ENCODE peak calls at places on chromosomes 4 and X, in eight cellular contexts. B, T, Y, G, Z, C, A and R are unnamed samples.

GRCh38 chr4:137083571-137083970 is 448.7 kb downstream of the PCDH18 start:
- DNase-seq in B (no peak), T (no peak), G (no peak), C (no peak), A (no peak), Y (no peak), Z (no peak), R (no peak)

GRCh38 chr4:1541449-1542225 is 135.4 kb upstream of the NKX1-1 start:
- DNase-seq in Z (no peak), T (no peak), G (no peak), C (no peak), Y (no peak), A (no peak), B (no peak), R (no peak)

GRCh38 chr4:105895324-105895608 is at the start of gene NPNT:
- DNase-seq in A (no peak), Z (peak), Y (peak), T (no peak), G (peak), C (no peak), B (peak), R (no peak)

GRCh38 chrX:3712080-3712869 is 1.2 kb downstream of the PRKX start:
- DNase-seq in Z (peak), G (no peak), A (peak), C (no peak), Y (no peak), T (peak), B (no peak), R (no peak)

GRCh38 chrX:139720136-139720535 is 12.2 kb upstream of the MCF2 start:
- DNase-seq in A (peak), B (no peak), T (no peak), Y (no peak), G (peak), C (no peak), Z (peak), R (no peak)

GRCh38 chrX:147602297-147602696 is 309.4 kb upstream of the FMR1 start:
- DNase-seq in T (peak), C (peak), A (no peak), G (no peak), B (peak), Z (no peak), Y (no peak), R (no peak)

GRCh38 chr4:142404191-142404611 is 441.9 kb downstream of the INPP4B start:
- DNase-seq in Z (no peak), B (no peak), A (peak), G (no peak), Y (no peak), C (no peak), T (no peak), R (no peak)

GRCh38 chrX:102899940-102900916 is 36.8 kb upstream of the RAB40AL start:
- DNase-seq in G (peak), Z (peak), C (peak), T (peak), Y (peak), A (peak), B (peak), R (peak)

GRCh38 chr4:152735302-152735917 is 44.1 kb downstream of the TIGD4 start:
- DNase-seq in Y (peak), B (peak), T (no peak), C (peak), G (no peak), A (no peak), Z (no peak), R (no peak)

GRCh38 chrX:34656842-34657780 is at the start of gene TMEM47:
- DNase-seq in C (no peak), Z (peak), Y (peak), A (peak), B (peak), T (peak), G (peak), R (peak)

GRCh38 chr4:86685401-86685800 is 91.3 kb downstream of the PTPN13 start:
- DNase-seq in T (no peak), A (peak), Z (no peak), G (no peak), Y (no peak), B (no peak), C (no peak), R (no peak)

GRCh38 chr4:7148337-7148736 is 44.0 kb upstream of the SORCS2 start:
- DNase-seq in G (no peak), B (no peak), Y (no peak), T (no peak), C (no peak), Z (no peak), A (no peak), R (no peak)

GRCh38 chr4:166435449-166435848 is 562.4 kb downstream of the TLL1 start:
- DNase-seq in T (no peak), Y (no peak), A (peak), C (no peak), G (no peak), Z (no peak), B (no peak), R (no peak)

GRCh38 chr4:67091668-67092067 is 453.6 kb downstream of the CENPC start:
- DNase-seq in Z (no peak), T (no peak), G (no peak), Y (no peak), A (no peak), C (no peak), B (no peak), R (no peak)

GRCh38 chr4:26372525-26373172 is 51.8 kb downstream of the RBPJ start:
- DNase-seq in G (no peak), A (peak), B (peak), T (peak), Y (peak), C (peak), Z (no peak), R (no peak)

GRCh38 chr4:185005209-185005819 is 13.0 kb upstream of the HELT start:
- DNase-seq in Z (peak), C (peak), Y (peak), T (peak), B (peak), G (peak), A (peak), R (peak)

GRCh38 chr4:52604215-52604614 is 54.9 kb downstream of the USP46 start:
- DNase-seq in A (no peak), Z (no peak), Y (no peak), C (no peak), B (no peak), G (no peak), T (no peak), R (no peak)

GRCh38 chr4:189021831-189022230 is 882.6 kb downstream of the TRIML1 start:
- DNase-seq in T (peak), A (peak), Y (no peak), Z (no peak), C (no peak), G (peak), B (no peak), R (no peak)

GRCh38 chr4:4327652-4328121 is 37.6 kb downstream of the ZBTB49 start:
- DNase-seq in T (peak), A (peak), Z (peak), C (no peak), Y (no peak), B (no peak), G (peak), R (no peak)

GRCh38 chr4:94267037-94267436 is 59.4 kb downstream of the SMARCAD1 start:
- DNase-seq in C (no peak), T (no peak), Z (no peak), A (no peak), Y (no peak), B (no peak), G (no peak), R (no peak)

GRCh38 chr4:52713456-52713937 is 37.7 kb downstream of the ERVMER34-1 start:
- DNase-seq in G (no peak), T (no peak), A (no peak), B (no peak), Y (no peak), C (no peak), Z (no peak), R (no peak)

GRCh38 chrX:9341305-9342201 is 123.3 kb upstream of the TBL1X start:
- DNase-seq in C (peak), Y (peak), T (peak), Z (no peak), G (peak), B (peak), A (no peak), R (peak)

GRCh38 chrX:12975999-12976558 is 1.2 kb downstream of the TMSB4X start:
- DNase-seq in C (no peak), Y (peak), A (peak), B (peak), G (no peak), Z (no peak), T (peak), R (peak)

GRCh38 chrX:40496728-40497127 is 84.0 kb upstream of the ATP6AP2 start:
- DNase-seq in Y (no peak), T (peak), A (peak), Z (peak), B (peak), G (peak), C (no peak), R (no peak)

GRCh38 chrX:17655232-17656034 is 81.9 kb upstream of the SCML1 start:
- DNase-seq in A (no peak), C (no peak), Z (peak), Y (no peak), T (no peak), B (no peak), G (peak), R (no peak)

GRCh38 chr4:13386405-13387107 is 97.6 kb downstream of the RAB28 start:
- DNase-seq in A (no peak), T (no peak), G (no peak), B (no peak), Z (no peak), C (peak), Y (no peak), R (no peak)

GRCh38 chrX:106963111-106963510 is 36.9 kb downstream of the MORC4 start:
- DNase-seq in Y (no peak), G (no peak), T (no peak), C (no peak), A (no peak), B (no peak), Z (no peak), R (no peak)

GRCh38 chr4:17708992-17709759 is 72.2 kb downstream of the FAM184B start:
- DNase-seq in G (peak), Y (no peak), B (no peak), T (no peak), Z (no peak), A (no peak), C (no peak), R (no peak)

GRCh38 chrX:47523297-47523696 is 37.7 kb upstream of the ARAF start:
- DNase-seq in T (peak), B (peak), Y (peak), A (peak), Z (peak), C (peak), G (peak), R (peak)

GRCh38 chr4:1843852-1844251 is 12.1 kb downstream of the LETM1 start:
- DNase-seq in T (no peak), A (no peak), Y (no peak), B (no peak), G (no peak), Z (no peak), C (no peak), R (no peak)

GRCh38 chrX:19792412-19792811 is 95.0 kb downstream of the SH3KBP1 start:
- DNase-seq in Z (no peak), Y (no peak), B (no peak), C (no peak), A (no peak), T (no peak), G (no peak), R (no peak)

GRCh38 chrX:101208152-101208905 is 11.3 kb upstream of the DRP2 start:
- DNase-seq in Y (no peak), A (peak), C (no peak), T (no peak), B (no peak), G (no peak), Z (no peak), R (no peak)

GRCh38 chrX:38816158-38816557 is 14.9 kb downstream of the MID1IP1 start:
- DNase-seq in G (no peak), T (no peak), B (no peak), A (no peak), Z (no peak), Y (no peak), C (no peak), R (no peak)

GRCh38 chrX:150227873-150228272 is 135.2 kb upstream of the MAMLD1 start:
- DNase-seq in B (no peak), C (no peak), G (no peak), Y (no peak), T (no peak), Z (no peak), A (no peak), R (no peak)

GRCh38 chr4:6123541-6123940 is 76.8 kb downstream of the JAKMIP1 start:
- DNase-seq in G (no peak), C (no peak), B (no peak), Y (no peak), T (no peak), A (no peak), Z (no peak), R (no peak)

GRCh38 chr4:122783301-122784215 is 43.1 kb upstream of the FGF2 start:
- DNase-seq in A (peak), C (no peak), T (peak), Y (no peak), B (no peak), Z (peak), G (peak), R (no peak)

GRCh38 chr4:174578366-174578765 is 56.1 kb upstream of the HPGD start:
- DNase-seq in Y (no peak), B (no peak), G (no peak), Z (no peak), T (no peak), C (no peak), A (peak), R (no peak)

GRCh38 chr4:119025440-119025839 is 110.2 kb upstream of the MYOZ2 start:
- DNase-seq in B (no peak), Y (no peak), G (no peak), C (no peak), T (no peak), Z (no peak), A (peak), R (no peak)

GRCh38 chr4:1627417-1628313 is 56.4 kb downstream of the FAM53A start:
- DNase-seq in B (no peak), T (no peak), C (no peak), Y (no peak), A (no peak), Z (no peak), G (no peak), R (no peak)

GRCh38 chr4:2354127-2354526 is 64.3 kb downstream of the ZFYVE28 start:
- DNase-seq in G (peak), Y (no peak), T (no peak), B (no peak), C (peak), Z (no peak), A (no peak), R (no peak)